ENCODE peak calls at places on chromosomes 5 and 9, in four cellular contexts. One of them, this sample, is unnamed.
A peak's percentile ranks its signal among the peaks of the same experiment; 100 is the strongest.

GRCh38 chr5:28807230-28807629 is 1768.8 kb upstream of the CDH9 start:
- DNase-seq in H1: no peak
- DNase-seq in HepG2: no peak
- DNase-seq in GM12878: no peak
- DNase-seq in this sample: no peak

GRCh38 chr5:56696900-56697299 is 118.4 kb upstream of the MAP3K1 start:
- DNase-seq in H1: no peak
- DNase-seq in HepG2: no peak
- DNase-seq in GM12878: no peak
- DNase-seq in this sample: no peak

GRCh38 chr9:69397384-69398214 is 72.6 kb downstream of the ENTREP1 start:
- DNase-seq in H1: no peak
- DNase-seq in HepG2: no peak
- DNase-seq in GM12878: no peak
- DNase-seq in this sample: no peak

GRCh38 chr5:125634242-125634835 is 788.9 kb upstream of the GRAMD2B start:
- DNase-seq in H1: no peak
- DNase-seq in HepG2: no peak
- DNase-seq in GM12878: no peak
- DNase-seq in this sample: no peak

GRCh38 chr9:113876806-113877236 is 712 bp downstream of the ZNF618 start:
- DNase-seq in H1: no peak
- DNase-seq in HepG2: no peak
- DNase-seq in GM12878: no peak
- DNase-seq in this sample: peak; percentile 51

GRCh38 chr9:96100385-96100978 is 201.5 kb downstream of the HSD17B3 start:
- DNase-seq in H1: no peak
- DNase-seq in HepG2: no peak
- DNase-seq in GM12878: no peak
- DNase-seq in this sample: peak; percentile 30

GRCh38 chr9:129319938-129320481 is 141.9 kb upstream of the IER5L start:
- DNase-seq in H1: no peak
- DNase-seq in HepG2: no peak
- DNase-seq in GM12878: no peak
- DNase-seq in this sample: peak; percentile 39

GRCh38 chr9:18238752-18239151 is 235.2 kb upstream of the ADAMTSL1 start:
- DNase-seq in H1: no peak
- DNase-seq in HepG2: no peak
- DNase-seq in GM12878: no peak
- DNase-seq in this sample: no peak

GRCh38 chr5:142888469-142889085 is 118.4 kb downstream of the ARHGAP26 start:
- DNase-seq in H1: no peak
- DNase-seq in HepG2: peak; percentile 61
- DNase-seq in GM12878: no peak
- DNase-seq in this sample: peak; percentile 77

GRCh38 chr5:588406-588995 is 23.6 kb upstream of the CEP72 start:
- DNase-seq in H1: no peak
- DNase-seq in HepG2: no peak
- DNase-seq in GM12878: no peak
- DNase-seq in this sample: no peak

GRCh38 chr5:62126090-62126489 is 179.9 kb upstream of the KIF2A start:
- DNase-seq in H1: no peak
- DNase-seq in HepG2: no peak
- DNase-seq in GM12878: no peak
- DNase-seq in this sample: no peak

GRCh38 chr5:170151105-170151831 is 45.6 kb downstream of the FOXI1 start:
- DNase-seq in H1: peak; percentile 56
- DNase-seq in HepG2: peak; percentile 54
- DNase-seq in GM12878: no peak
- DNase-seq in this sample: peak; percentile 74

GRCh38 chr9:109143881-109144562 is 23.0 kb downstream of the FRRS1L start:
- DNase-seq in H1: no peak
- DNase-seq in HepG2: peak; percentile 29
- DNase-seq in GM12878: peak; percentile 23
- DNase-seq in this sample: peak; percentile 53

GRCh38 chr9:136105398-136106135 is 10.5 kb upstream of the NACC2 start:
- DNase-seq in H1: no peak
- DNase-seq in HepG2: no peak
- DNase-seq in GM12878: no peak
- DNase-seq in this sample: no peak

GRCh38 chr5:139676951-139677367 is 28.8 kb downstream of the CXXC5 start:
- DNase-seq in H1: no peak
- DNase-seq in HepG2: no peak
- DNase-seq in GM12878: no peak
- DNase-seq in this sample: no peak

GRCh38 chr5:157816682-157817268 is 42.2 kb downstream of the CLINT1 start:
- DNase-seq in H1: no peak
- DNase-seq in HepG2: no peak
- DNase-seq in GM12878: no peak
- DNase-seq in this sample: no peak

GRCh38 chr5:42843675-42844292 is 32.1 kb upstream of the SELENOP start:
- DNase-seq in H1: no peak
- DNase-seq in HepG2: peak; percentile 61
- DNase-seq in GM12878: no peak
- DNase-seq in this sample: no peak

GRCh38 chr9:98806394-98807069 is 938 bp upstream of the GALNT12 start:
- DNase-seq in H1: no peak
- DNase-seq in HepG2: no peak
- DNase-seq in GM12878: no peak
- DNase-seq in this sample: no peak

GRCh38 chr9:135611142-135611874 is 28.0 kb downstream of the GLT6D1 start:
- DNase-seq in H1: no peak
- DNase-seq in HepG2: no peak
- DNase-seq in GM12878: no peak
- DNase-seq in this sample: no peak

GRCh38 chr5:1335540-1336095 is 9.3 kb downstream of the CLPTM1L start:
- DNase-seq in H1: no peak
- DNase-seq in HepG2: no peak
- DNase-seq in GM12878: no peak
- DNase-seq in this sample: no peak

GRCh38 chr9:12889402-12890106 is 114.7 kb downstream of the LURAP1L start:
- DNase-seq in H1: no peak
- DNase-seq in HepG2: no peak
- DNase-seq in GM12878: no peak
- DNase-seq in this sample: no peak

GRCh38 chr9:123267481-123268239 is 726 bp downstream of the STRBP start:
- DNase-seq in H1: no peak
- DNase-seq in HepG2: no peak
- DNase-seq in GM12878: no peak
- DNase-seq in this sample: peak; percentile 41

GRCh38 chr9:93895535-93895934 is 59.6 kb downstream of the BARX1 start:
- DNase-seq in H1: no peak
- DNase-seq in HepG2: no peak
- DNase-seq in GM12878: no peak
- DNase-seq in this sample: no peak

GRCh38 chr9:69027355-69028097 is 8.0 kb upstream of the FXN start:
- DNase-seq in H1: no peak
- DNase-seq in HepG2: peak; percentile 54
- DNase-seq in GM12878: peak; percentile 51
- DNase-seq in this sample: peak; percentile 85

GRCh38 chr9:137411670-137412380 is 11.1 kb downstream of the EXD3 start:
- DNase-seq in H1: no peak
- DNase-seq in HepG2: no peak
- DNase-seq in GM12878: peak; percentile 43
- DNase-seq in this sample: no peak

GRCh38 chr5:168852329-168852728 is 273.2 kb upstream of the PANK3 start:
- DNase-seq in H1: no peak
- DNase-seq in HepG2: no peak
- DNase-seq in GM12878: no peak
- DNase-seq in this sample: no peak

GRCh38 chr5:9670371-9670770 is 40.2 kb upstream of the TAS2R1 start:
- DNase-seq in H1: no peak
- DNase-seq in HepG2: no peak
- DNase-seq in GM12878: no peak
- DNase-seq in this sample: no peak

GRCh38 chr5:165039748-165040147 is 1534.3 kb downstream of the MAT2B start:
- DNase-seq in H1: no peak
- DNase-seq in HepG2: no peak
- DNase-seq in GM12878: no peak
- DNase-seq in this sample: no peak

GRCh38 chr9:132211570-132211969 is 49.7 kb downstream of the NTNG2 start:
- DNase-seq in H1: no peak
- DNase-seq in HepG2: no peak
- DNase-seq in GM12878: no peak
- DNase-seq in this sample: no peak

GRCh38 chr5:93794954-93795353 is 53.6 kb upstream of the POU5F2 start:
- DNase-seq in H1: no peak
- DNase-seq in HepG2: peak; percentile 41
- DNase-seq in GM12878: no peak
- DNase-seq in this sample: no peak

GRCh38 chr5:52767217-52767743 is 20.4 kb upstream of the ITGA1 start:
- DNase-seq in H1: no peak
- DNase-seq in HepG2: no peak
- DNase-seq in GM12878: no peak
- DNase-seq in this sample: no peak

GRCh38 chr5:72842816-72843215 is 26.4 kb downstream of the TNPO1 start:
- DNase-seq in H1: no peak
- DNase-seq in HepG2: no peak
- DNase-seq in GM12878: no peak
- DNase-seq in this sample: peak; percentile 27

GRCh38 chr5:16480821-16481538 is 15.4 kb upstream of the ZNF622 start:
- DNase-seq in H1: no peak
- DNase-seq in HepG2: no peak
- DNase-seq in GM12878: no peak
- DNase-seq in this sample: no peak

GRCh38 chr5:7589800-7590199 is 193.9 kb downstream of the ADCY2 start:
- DNase-seq in H1: no peak
- DNase-seq in HepG2: no peak
- DNase-seq in GM12878: no peak
- DNase-seq in this sample: peak; percentile 50

GRCh38 chr9:92100237-92100911 is 14.8 kb downstream of the SPTLC1 start:
- DNase-seq in H1: peak; percentile 17
- DNase-seq in HepG2: no peak
- DNase-seq in GM12878: no peak
- DNase-seq in this sample: no peak

GRCh38 chr9:2524601-2525000 is 97.0 kb upstream of the VLDLR start:
- DNase-seq in H1: no peak
- DNase-seq in HepG2: no peak
- DNase-seq in GM12878: no peak
- DNase-seq in this sample: no peak
- TF ChIP-seq CREB1 in H1: no peak
- TF ChIP-seq CREB1 in HepG2: no peak
- TF ChIP-seq CREB1 in GM12878: no peak
- TF ChIP-seq CREB1 in this sample: no peak

GRCh38 chr5:106267256-106267655 is 1403.5 kb downstream of the EFNA5 start:
- DNase-seq in H1: no peak
- DNase-seq in HepG2: no peak
- DNase-seq in GM12878: no peak
- DNase-seq in this sample: no peak

GRCh38 chr5:106258591-106259125 is 1412.1 kb downstream of the EFNA5 start:
- DNase-seq in H1: no peak
- DNase-seq in HepG2: no peak
- DNase-seq in GM12878: no peak
- DNase-seq in this sample: no peak

GRCh38 chr5:106262395-106262794 is 1408.3 kb downstream of the EFNA5 start:
- DNase-seq in H1: no peak
- DNase-seq in HepG2: no peak
- DNase-seq in GM12878: no peak
- DNase-seq in this sample: no peak
- H2AFZ ChIP-seq in H1: peak overlapping the region; percentile 24
- H2AFZ ChIP-seq in HepG2: no peak overlapping the region
- H2AFZ ChIP-seq in GM12878: no peak overlapping the region
- H2AFZ ChIP-seq in this sample: no peak overlapping the region

GRCh38 chr5:173484569-173484968 is 131.9 kb downstream of the BOD1 start:
- DNase-seq in H1: no peak
- DNase-seq in HepG2: no peak
- DNase-seq in GM12878: no peak
- DNase-seq in this sample: peak; percentile 29

GRCh38 chr5:173488144-173488543 is 128.3 kb downstream of the BOD1 start:
- DNase-seq in H1: no peak
- DNase-seq in HepG2: no peak
- DNase-seq in GM12878: no peak
- DNase-seq in this sample: no peak

GRCh38 chr5:173487296-173487695 is 129.2 kb downstream of the BOD1 start:
- DNase-seq in H1: no peak
- DNase-seq in HepG2: no peak
- DNase-seq in GM12878: no peak
- DNase-seq in this sample: no peak

GRCh38 chr5:173486355-173486754 is 130.1 kb downstream of the BOD1 start:
- DNase-seq in H1: no peak
- DNase-seq in HepG2: no peak
- DNase-seq in GM12878: no peak
- DNase-seq in this sample: no peak

DNA sequence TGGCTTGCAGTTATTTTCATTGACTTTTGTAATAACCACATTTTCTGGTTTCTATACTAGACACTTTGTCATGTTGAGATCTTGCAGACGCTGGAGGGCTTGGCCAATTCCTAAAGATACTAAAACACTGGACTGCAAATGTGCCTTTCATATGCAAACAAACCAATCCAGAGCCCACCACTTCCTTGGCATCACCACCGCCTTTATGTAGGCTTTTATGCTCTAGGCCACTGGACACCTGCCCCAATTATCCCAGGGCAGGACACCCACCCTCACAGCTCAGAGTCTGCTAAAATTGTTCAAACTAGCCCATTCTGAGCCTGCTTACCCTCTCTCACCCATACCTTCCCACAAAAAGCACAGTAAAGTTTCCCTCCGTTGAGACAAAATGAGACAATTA is 129.6 kb downstream of the BOD1 start:
- DNase-seq in H1: no peak
- DNase-seq in HepG2: no peak
- DNase-seq in GM12878: no peak
- DNase-seq in this sample: no peak
- TF ChIP-seq CTCF in H1: no peak
- TF ChIP-seq CTCF in HepG2: no peak
- TF ChIP-seq CTCF in GM12878: no peak
- TF ChIP-seq CTCF in this sample: no peak

GRCh38 chr9:79577969-79578723 is 6.4 kb downstream of the TLE4 start:
- DNase-seq in H1: no peak
- DNase-seq in HepG2: no peak
- DNase-seq in GM12878: no peak
- DNase-seq in this sample: no peak

GRCh38 chr9:79580065-79580464 is 8.3 kb downstream of the TLE4 start:
- DNase-seq in H1: no peak
- DNase-seq in HepG2: no peak
- DNase-seq in GM12878: no peak
- DNase-seq in this sample: no peak

GRCh38 chr9:79581388-79581787 is 9.6 kb downstream of the TLE4 start:
- DNase-seq in H1: no peak
- DNase-seq in HepG2: no peak
- DNase-seq in GM12878: no peak
- DNase-seq in this sample: no peak

GRCh38 chr9:79578891-79579290 is 7.1 kb downstream of the TLE4 start:
- DNase-seq in H1: no peak
- DNase-seq in HepG2: no peak
- DNase-seq in GM12878: no peak
- DNase-seq in this sample: no peak

GRCh38 chr9:79579624-79580023 is 7.9 kb downstream of the TLE4 start:
- DNase-seq in H1: no peak
- DNase-seq in HepG2: no peak
- DNase-seq in GM12878: no peak
- DNase-seq in this sample: no peak
- TF ChIP-seq CREB1 in H1: no peak
- TF ChIP-seq CREB1 in HepG2: no peak
- TF ChIP-seq CREB1 in GM12878: no peak
- TF ChIP-seq CREB1 in this sample: no peak

This sample was measured in GM23338.